ENCODE peak calls at places on chromosomes 5 and 9, in four cellular contexts. One of them, this sample, is unnamed.

GRCh38 chr5:134427540-134428041 is 15.9 kb upstream of the CDKN2AIPNL start:
- DNase-seq in IMR-90: no peak
- DNase-seq in lower leg skin: no peak
- DNase-seq in stomach: no peak
- DNase-seq in this sample: no peak

GRCh38 chr5:174231961-174232487 is 186.5 kb downstream of the NSG2 start:
- DNase-seq in lower leg skin: no peak
- DNase-seq in stomach: no peak
- DNase-seq in IMR-90: no peak
- DNase-seq in this sample: no peak

GRCh38 chr9:90726215-90726614 is 75.4 kb upstream of the SYK start:
- DNase-seq in lower leg skin: no peak
- DNase-seq in stomach: no peak
- DNase-seq in IMR-90: no peak
- DNase-seq in this sample: no peak

GRCh38 chr9:131621551-131622321 is 76.4 kb downstream of the PRRT1B start:
- DNase-seq in lower leg skin: no peak
- DNase-seq in IMR-90: no peak
- DNase-seq in stomach: no peak
- DNase-seq in this sample: no peak

GRCh38 chr5:136202800-136203199 is 9.8 kb upstream of the SMIM32 start:
- DNase-seq in stomach: no peak
- DNase-seq in lower leg skin: no peak
- DNase-seq in IMR-90: no peak
- DNase-seq in this sample: no peak

GRCh38 chr5:139744471-139745120 is 51.0 kb upstream of the PSD2 start:
- DNase-seq in lower leg skin: no peak
- DNase-seq in stomach: no peak
- DNase-seq in IMR-90: no peak
- DNase-seq in this sample: no peak

GRCh38 chr9:6930827-6931226 is 173.1 kb downstream of the KDM4C start:
- DNase-seq in stomach: no peak
- DNase-seq in IMR-90: peak
- DNase-seq in lower leg skin: no peak
- DNase-seq in this sample: no peak

GRCh38 chr5:115873392-115873791 is 31.7 kb downstream of the AP3S1 start:
- DNase-seq in lower leg skin: no peak
- DNase-seq in IMR-90: peak
- DNase-seq in stomach: no peak
- DNase-seq in this sample: no peak

GRCh38 chr5:119878712-119879111 is 249.4 kb downstream of the FAM170A start:
- DNase-seq in stomach: no peak
- DNase-seq in IMR-90: no peak
- DNase-seq in lower leg skin: no peak
- DNase-seq in this sample: no peak

GRCh38 chr9:6733831-6734230 is 23.9 kb upstream of the KDM4C start:
- DNase-seq in IMR-90: no peak
- DNase-seq in stomach: no peak
- DNase-seq in lower leg skin: no peak
- DNase-seq in this sample: no peak

GRCh38 chr9:133086894-133087293 is 25.1 kb downstream of the CEL start:
- DNase-seq in lower leg skin: no peak
- DNase-seq in IMR-90: no peak
- DNase-seq in stomach: no peak
- DNase-seq in this sample: no peak

GRCh38 chr5:180785794-180786221 is 16.8 kb downstream of the MGAT1 start:
- DNase-seq in stomach: peak
- DNase-seq in lower leg skin: peak
- DNase-seq in IMR-90: peak
- DNase-seq in this sample: no peak

GRCh38 chr5:133873454-133873853 is 95.0 kb downstream of the C5orf15 start:
- DNase-seq in IMR-90: no peak
- DNase-seq in stomach: no peak
- DNase-seq in lower leg skin: no peak
- DNase-seq in this sample: no peak

GRCh38 chr9:134322781-134323241 is 3.4 kb upstream of the RXRA start:
- DNase-seq in stomach: no peak
- DNase-seq in lower leg skin: no peak
- DNase-seq in IMR-90: no peak
- DNase-seq in this sample: no peak

GRCh38 chr5:147887026-147887627 is 8.6 kb downstream of the SCGB3A2 start:
- DNase-seq in IMR-90: peak
- DNase-seq in lower leg skin: no peak
- DNase-seq in stomach: no peak
- DNase-seq in this sample: no peak

GRCh38 chr5:102622244-102622643 is 123.4 kb upstream of the SLCO6A1 start:
- DNase-seq in lower leg skin: no peak
- DNase-seq in stomach: no peak
- DNase-seq in IMR-90: no peak
- DNase-seq in this sample: no peak

GRCh38 chr9:100379862-100380261 is 27.1 kb upstream of the TEX10 start:
- DNase-seq in stomach: no peak
- DNase-seq in IMR-90: peak
- DNase-seq in lower leg skin: no peak
- DNase-seq in this sample: no peak

GRCh38 chr5:138930371-138931097 is 55.4 kb upstream of the LRRTM2 start:
- DNase-seq in lower leg skin: no peak
- DNase-seq in stomach: peak
- DNase-seq in IMR-90: no peak
- DNase-seq in this sample: no peak

GRCh38 chr5:78116167-78116566 is 178.3 kb downstream of the AP3B1 start:
- DNase-seq in stomach: no peak
- DNase-seq in lower leg skin: no peak
- DNase-seq in IMR-90: no peak
- DNase-seq in this sample: no peak

GRCh38 chr5:109888980-109889379 is 199.3 kb downstream of the MAN2A1 start:
- DNase-seq in stomach: no peak
- DNase-seq in IMR-90: no peak
- DNase-seq in lower leg skin: no peak
- DNase-seq in this sample: no peak

DNA sequence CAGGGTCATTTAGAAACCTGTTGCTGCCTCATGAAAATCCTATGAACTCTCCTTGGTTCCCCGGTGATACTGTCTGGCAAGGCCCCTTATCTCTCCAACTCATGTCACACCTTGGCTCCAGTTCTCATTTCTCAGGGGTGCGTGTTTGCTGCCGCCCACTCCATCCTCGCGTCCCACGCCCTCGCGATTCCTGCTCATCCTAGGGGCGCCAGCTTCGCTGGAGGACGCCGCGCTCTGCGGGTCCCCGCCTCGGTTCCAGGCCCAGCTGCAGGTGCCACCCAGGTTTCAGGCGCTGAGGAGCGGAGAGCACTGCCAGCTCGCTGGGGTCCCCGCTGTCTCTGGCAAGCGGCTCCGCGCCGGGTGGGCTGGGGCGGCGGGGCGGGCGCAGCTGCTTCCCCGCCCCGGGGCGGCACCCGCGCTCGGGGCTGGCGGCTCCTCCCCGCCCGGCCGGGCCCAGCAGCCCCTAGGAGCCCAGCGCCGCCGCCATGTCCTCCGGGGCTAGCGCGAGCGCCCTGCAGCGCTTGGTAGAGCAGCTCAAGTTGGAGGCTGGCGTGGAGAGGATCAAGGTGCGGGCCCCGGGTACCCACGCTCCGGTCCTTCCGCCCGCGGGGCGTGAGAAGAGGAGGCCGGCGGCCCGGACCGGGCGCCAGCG is at the start of gene GNG10:
- DNase-seq in lower leg skin: no peak
- DNase-seq in stomach: peak
- DNase-seq in IMR-90: peak
- DNase-seq in this sample: peak
- TF ChIP-seq POLR2A in lower leg skin: no peak
- TF ChIP-seq POLR2A in stomach: no peak
- TF ChIP-seq POLR2A in IMR-90: peak
- TF ChIP-seq POLR2A in this sample: peak

GRCh38 chr9:93185261-93186150 is 1.6 kb downstream of the WNK2 start:
- DNase-seq in lower leg skin: no peak
- DNase-seq in stomach: no peak
- DNase-seq in IMR-90: no peak
- DNase-seq in this sample: no peak

GRCh38 chr9:93182572-93182971 is 1.4 kb upstream of the WNK2 start:
- DNase-seq in lower leg skin: no peak
- DNase-seq in stomach: peak
- DNase-seq in IMR-90: no peak
- DNase-seq in this sample: no peak

GRCh38 chr9:93183106-93183662 is 755 bp upstream of the WNK2 start:
- DNase-seq in IMR-90: no peak
- DNase-seq in stomach: no peak
- DNase-seq in lower leg skin: no peak
- DNase-seq in this sample: no peak

GRCh38 chr9:93184439-93185221 is 691 bp downstream of the WNK2 start:
- DNase-seq in stomach: no peak
- DNase-seq in lower leg skin: no peak
- DNase-seq in IMR-90: no peak
- DNase-seq in this sample: no peak

GRCh38 chr9:93183663-93184438 is at the start of gene WNK2:
- DNase-seq in lower leg skin: no peak
- DNase-seq in stomach: peak
- DNase-seq in IMR-90: no peak
- DNase-seq in this sample: no peak
- TF ChIP-seq POLR2A in lower leg skin: no peak
- TF ChIP-seq POLR2A in stomach: no peak
- TF ChIP-seq POLR2A in IMR-90: no peak
- TF ChIP-seq POLR2A in this sample: peak

GRCh38 chr5:149492781-149493180 is 58.5 kb downstream of the CSNK1A1 start:
- DNase-seq in IMR-90: no peak
- DNase-seq in lower leg skin: no peak
- DNase-seq in stomach: no peak
- DNase-seq in this sample: no peak

GRCh38 chr5:149489605-149490037 is 61.6 kb downstream of the CSNK1A1 start:
- DNase-seq in lower leg skin: no peak
- DNase-seq in IMR-90: peak
- DNase-seq in stomach: no peak
- DNase-seq in this sample: no peak

GRCh38 chr5:149493316-149493715 is 57.9 kb downstream of the CSNK1A1 start:
- DNase-seq in lower leg skin: no peak
- DNase-seq in IMR-90: no peak
- DNase-seq in stomach: no peak
- DNase-seq in this sample: no peak

GRCh38 chr5:149488645-149489306 is 62.5 kb downstream of the CSNK1A1 start:
- DNase-seq in stomach: no peak
- DNase-seq in lower leg skin: peak
- DNase-seq in IMR-90: no peak
- DNase-seq in this sample: no peak

DNA sequence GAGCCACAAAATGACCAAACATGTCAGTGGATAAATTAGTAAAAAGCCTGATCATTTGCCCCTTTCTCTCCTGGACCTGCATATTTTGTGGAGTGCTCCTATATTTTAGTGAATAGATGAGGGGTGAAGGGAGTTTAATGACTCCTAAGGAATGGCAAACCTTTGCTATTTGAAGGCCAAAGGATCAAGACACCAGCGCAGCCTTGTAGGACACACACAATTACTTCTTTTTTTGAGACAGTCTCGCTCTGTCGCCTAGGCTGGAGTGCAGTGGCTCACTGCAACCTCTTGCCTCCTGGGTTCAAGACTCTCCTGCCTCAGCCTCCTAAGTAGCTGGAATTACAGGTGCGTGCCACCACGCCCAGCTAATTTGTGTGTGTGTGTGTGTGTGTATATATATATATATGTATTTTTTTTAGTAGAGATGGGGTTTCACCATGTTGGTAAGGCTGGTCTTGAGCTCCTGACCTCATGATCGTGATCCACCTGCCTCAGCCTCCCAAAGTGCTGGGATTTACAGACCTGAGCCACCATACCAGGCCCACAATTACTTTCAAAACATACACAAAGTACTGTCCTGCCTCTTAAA is 60.5 kb downstream of the CSNK1A1 start:
- DNase-seq in stomach: no peak
- DNase-seq in IMR-90: no peak
- DNase-seq in lower leg skin: no peak
- DNase-seq in this sample: no peak
- TF ChIP-seq POLR2A in stomach: no peak
- TF ChIP-seq POLR2A in IMR-90: peak
- TF ChIP-seq POLR2A in lower leg skin: no peak
- TF ChIP-seq POLR2A in this sample: no peak

GRCh38 chr5:178941361-178941760 is 363 bp downstream of the ZNF454 start:
- DNase-seq in stomach: no peak
- DNase-seq in lower leg skin: no peak
- DNase-seq in IMR-90: no peak
- DNase-seq in this sample: no peak

DNA sequence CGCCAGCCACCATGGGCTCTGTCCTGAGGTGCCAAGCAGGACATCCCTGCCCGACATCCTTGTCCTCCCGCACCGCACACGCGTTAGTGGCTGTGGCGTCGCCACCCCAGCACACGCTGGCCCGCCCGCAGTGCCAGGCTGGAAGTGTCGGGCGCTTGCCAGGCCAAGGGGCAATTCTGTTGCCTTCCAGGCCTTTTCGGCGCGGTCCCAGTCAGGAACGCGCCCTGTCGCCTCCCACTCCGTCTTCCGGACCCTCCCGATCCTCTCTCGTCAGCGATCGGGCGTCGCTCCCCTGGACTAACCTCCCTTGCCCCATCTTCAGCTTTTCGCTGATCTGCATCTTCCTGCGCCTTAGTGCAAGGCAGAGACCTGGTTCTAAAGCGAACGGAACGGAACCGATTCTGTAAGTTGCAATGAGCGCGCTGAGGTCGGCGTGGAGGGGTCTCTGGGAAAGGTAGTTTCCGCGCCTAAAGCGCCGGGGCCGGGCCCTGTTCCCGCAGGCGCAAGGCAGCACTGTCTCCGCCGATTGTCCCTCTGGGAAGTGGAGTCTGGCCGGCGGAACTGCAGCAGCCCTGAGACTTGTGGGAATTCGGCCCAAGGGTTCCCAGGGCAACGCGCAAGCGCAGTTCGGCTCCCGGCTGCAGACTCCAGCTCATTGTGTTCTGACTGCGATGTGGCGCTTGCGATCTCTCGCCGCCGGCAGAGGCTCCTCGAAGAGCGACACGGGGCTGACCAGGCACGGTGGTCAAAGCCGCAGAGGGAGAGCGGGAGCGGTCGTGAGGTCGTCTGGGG is at the start of gene ZNF454:
- DNase-seq in IMR-90: peak
- DNase-seq in lower leg skin: peak
- DNase-seq in stomach: peak
- DNase-seq in this sample: peak
- TF ChIP-seq POLR2A in IMR-90: no peak
- TF ChIP-seq POLR2A in lower leg skin: no peak
- TF ChIP-seq POLR2A in stomach: no peak
- TF ChIP-seq POLR2A in this sample: no peak

GRCh38 chr9:107638922-107639321 is 149.4 kb upstream of the KLF4 start:
- DNase-seq in stomach: peak
- DNase-seq in IMR-90: peak
- DNase-seq in lower leg skin: peak
- DNase-seq in this sample: peak
- TF ChIP-seq POLR2A in stomach: no peak
- TF ChIP-seq POLR2A in IMR-90: peak
- TF ChIP-seq POLR2A in lower leg skin: no peak
- TF ChIP-seq POLR2A in this sample: peak

GRCh38 chr9:85940275-85940831 is 593 bp upstream of the NAA35 start:
- DNase-seq in lower leg skin: no peak
- DNase-seq in IMR-90: no peak
- DNase-seq in stomach: no peak
- DNase-seq in this sample: no peak
- TF ChIP-seq POLR2A in lower leg skin: no peak
- TF ChIP-seq POLR2A in IMR-90: peak
- TF ChIP-seq POLR2A in stomach: peak
- TF ChIP-seq POLR2A in this sample: no peak